ENCODE peak calls at places on chromosome 21, in four cellular contexts. V is RWPE1, T is BJ, C is neural crest cell. M is an unnamed sample.

GRCh38 chr21:43884861-43885370 is 19.9 kb downstream of the AGPAT3 start:
- DNase-seq in C (no peak), T (no peak), V (no peak), M (no peak)

GRCh38 chr21:45818276-45818903 is 163.2 kb upstream of the COL6A1 start:
- DNase-seq in C (no peak), V (peak; percentile 41), T (peak; percentile 45), M (peak; percentile 11)

GRCh38 chr21:38810034-38810825 is 4.5 kb downstream of the ETS2 start:
- DNase-seq in T (no peak), C (no peak), V (no peak), M (no peak)

GRCh38 chr21:21029159-21029558 is 30.9 kb downstream of the NCAM2 start:
- DNase-seq in T (no peak), C (no peak), V (no peak), M (no peak)

GRCh38 chr21:38985423-38986378 is 180.0 kb downstream of the ETS2 start:
- DNase-seq in T (peak; percentile 86), C (no peak), V (peak; percentile 34), M (peak; percentile 83)

GRCh38 chr21:14923468-14923867 is 141.3 kb downstream of the NRIP1 start:
- DNase-seq in V (no peak), C (no peak), T (no peak), M (no peak)

GRCh38 chr21:37829447-37829846 is 86.8 kb downstream of the KCNJ6 start:
- DNase-seq in V (peak; percentile 51), C (no peak), T (no peak), M (peak; percentile 58)

GRCh38 chr21:44951186-44951915 is 11.5 kb downstream of the SLX9 start:
- DNase-seq in V (no peak), T (no peak), C (no peak), M (no peak)

GRCh38 chr21:32726742-32727477 is 903 bp downstream of the SYNJ1 start:
- DNase-seq in C (peak; percentile 6), T (no peak), V (peak; percentile 38), M (peak; percentile 46)

GRCh38 chr21:36700961-36701911 is 2.3 kb downstream of the SIM2 start:
- DNase-seq in V (no peak), C (peak; percentile 7), T (no peak), M (no peak)

GRCh38 chr21:41368361-41369104 is 6.7 kb downstream of the MX2 start:
- DNase-seq in C (no peak), V (no peak), T (no peak), M (no peak)

GRCh38 chr21:36630485-36631206 is 68.3 kb upstream of the SIM2 start:
- DNase-seq in V (peak; percentile 74), T (no peak), C (peak; percentile 75), M (peak; percentile 78)

GRCh38 chr21:45551816-45552695 is 9.8 kb upstream of the SLC19A1 start:
- DNase-seq in V (no peak), T (no peak), C (no peak), M (no peak)

GRCh38 chr21:44695176-44695575 is 1.8 kb upstream of the KRTAP10-12 start:
- DNase-seq in T (no peak), V (no peak), C (no peak), M (no peak)

GRCh38 chr21:15003463-15004135 is 61.2 kb downstream of the NRIP1 start:
- DNase-seq in V (no peak), C (no peak), T (no peak), M (no peak)

GRCh38 chr21:37647781-37648180 is 268.5 kb downstream of the KCNJ6 start:
- DNase-seq in C (no peak), T (no peak), V (peak; percentile 47), M (no peak)

GRCh38 chr21:38807481-38807880 is 1.8 kb downstream of the ETS2 start:
- DNase-seq in V (no peak), T (no peak), C (no peak), M (no peak)

GRCh38 chr21:9750341-9751086 is 770.9 kb upstream of the TPTE start:
- DNase-seq in C (no peak), V (no peak), T (no peak), M (no peak)

GRCh38 chr21:44969965-44970755 is 30.3 kb downstream of the SLX9 start:
- DNase-seq in T (no peak), C (no peak), V (no peak), M (no peak)

GRCh38 chr21:36654796-36655325 is 44.1 kb upstream of the SIM2 start:
- DNase-seq in T (no peak), C (no peak), V (no peak), M (no peak)

GRCh38 chr21:25313891-25314646 is 293.2 kb downstream of the MRPL39 start:
- DNase-seq in T (no peak), V (peak; percentile 4), C (no peak), M (no peak)

GRCh38 chr21:37237764-37238163 is 29.4 kb downstream of the VPS26C start:
- DNase-seq in C (no peak), T (no peak), V (no peak), M (no peak)

GRCh38 chr21:16563795-16564194 is 834.0 kb downstream of the USP25 start:
- DNase-seq in T (no peak), C (no peak), V (peak; percentile 28), M (no peak)

GRCh38 chr21:44057960-44058651 is 46.0 kb downstream of the TRAPPC10 start:
- DNase-seq in V (no peak), C (no peak), T (no peak), M (no peak)

GRCh38 chr21:39881661-39882060 is 14.4 kb downstream of the PCP4 start:
- DNase-seq in V (no peak), T (no peak), C (no peak), M (no peak)

GRCh38 chr21:37503848-37504467 is 137.4 kb downstream of the DYRK1A start:
- DNase-seq in V (no peak), C (no peak), T (peak; percentile 44), M (peak; percentile 40)

GRCh38 chr21:37675202-37675801 is 241.0 kb downstream of the KCNJ6 start:
- DNase-seq in T (no peak), C (peak; percentile 78), V (peak; percentile 55), M (peak; percentile 84)

GRCh38 chr21:45698493-45698947 is 55.0 kb downstream of the PCBP3 start:
- DNase-seq in T (peak; percentile 63), C (no peak), V (peak; percentile 66), M (peak; percentile 48)

GRCh38 chr21:26138615-26139257 is 31.8 kb downstream of the APP start:
- DNase-seq in V (no peak), T (no peak), C (no peak), M (no peak)

GRCh38 chr21:32515869-32516268 is 69.5 kb downstream of the TCP10L start:
- DNase-seq in T (no peak), V (no peak), C (no peak), M (no peak)

GRCh38 chr21:33824156-33824941 is 91.3 kb downstream of the ATP5PO start:
- DNase-seq in V (no peak), T (no peak), C (no peak), M (no peak)
- TF ChIP-seq CTCF in V (no peak), T (no peak), C (no peak), M (no peak)

GRCh38 chr21:42578761-42579415 is 65.2 kb downstream of the SLC37A1 start:
- DNase-seq in T (no peak), C (no peak), V (no peak), M (no peak)

GRCh38 chr21:42579456-42580075 is 65.9 kb downstream of the SLC37A1 start:
- DNase-seq in T (no peak), V (no peak), C (no peak), M (no peak)

GRCh38 chr21:42581676-42582371 is 68.2 kb downstream of the SLC37A1 start:
- DNase-seq in T (no peak), C (no peak), V (no peak), M (no peak)

GRCh38 chr21:42580793-42581201 is 67.1 kb downstream of the SLC37A1 start:
- DNase-seq in C (no peak), V (no peak), T (no peak), M (no peak)

GRCh38 chr21:42580076-42580792 is 66.6 kb downstream of the SLC37A1 start:
- DNase-seq in C (no peak), T (no peak), V (no peak), M (no peak)
- TF ChIP-seq CTCF in C (no peak), T (no peak), V (no peak), M (no peak)

DNA sequence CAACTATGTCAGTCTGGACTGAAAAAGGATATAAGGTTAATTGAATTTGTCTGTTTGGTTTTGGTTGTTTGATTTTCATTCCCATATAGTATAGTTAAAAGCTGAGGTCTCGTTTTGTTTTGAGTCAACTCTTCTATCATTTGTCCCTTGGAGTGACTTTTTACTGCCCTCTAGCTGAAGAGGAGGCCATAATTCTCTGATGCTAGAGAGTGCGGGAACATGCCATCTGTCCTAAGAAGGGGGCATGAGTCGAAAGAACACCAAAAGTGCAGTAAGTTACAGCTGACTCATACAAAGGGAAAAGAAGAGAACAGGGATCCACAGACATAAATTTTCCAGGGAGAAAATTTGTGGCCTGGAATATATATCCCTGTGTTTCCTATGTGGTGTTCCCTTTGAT is 4.1 kb downstream of the KRTAP21-3 start:
- DNase-seq in C (no peak), V (no peak), T (no peak), M (no peak)
- TF ChIP-seq CTCF in C (no peak), V (no peak), T (no peak), M (no peak)

GRCh38 chr21:35508389-35508888 is 459.3 kb upstream of the RUNX1 start:
- DNase-seq in C (peak; percentile 23), T (peak; percentile 13), V (no peak), M (peak; percentile 37)
- TF ChIP-seq CTCF in C (peak; percentile 34), T (peak; percentile 38), V (no peak), M (peak; percentile 23)

GRCh38 chr21:18060402-18060801 is 184.2 kb upstream of the CHODL start:
- DNase-seq in C (no peak), T (no peak), V (no peak), M (no peak)
- TF ChIP-seq CTCF in C (no peak), T (no peak), V (no peak), M (no peak)

GRCh38 chr21:27213328-27213727 is 246.4 kb upstream of the ADAMTS5 start:
- DNase-seq in T (no peak), V (no peak), C (no peak), M (no peak)
- TF ChIP-seq CTCF in T (peak; percentile 35), V (no peak), C (peak; percentile 32), M (peak; percentile 37)

M was measured in hepatocyte.